ENCODE peak calls at places on chromosomes 2 and 18, in nine cellular contexts. L is stimulated activated CD8-positive, alpha-beta memory T cell treated with anti-CD3 and anti-CD28 coated beads, Interleukin-4, amount 100 ng/mL, for 48 hours; B is RPMI7951; A is nucleus accumbens; F is effector memory CD8-positive, alpha-beta T cell; J is body of pancreas; M is NB4; I is neural progenitor cell; T is activated naive CD8-positive, alpha-beta T cell treated with anti-CD3 and anti-CD28 coated beads for 36 hours. K is an unnamed sample.

GRCh38 chr2:205959528-205959927 is 126.4 kb downstream of the INO80D start:
- DNase-seq in M (no peak), A (no peak), J (no peak), T (no peak), I (no peak), F (no peak), B (no peak), L (no peak), K (no peak)

GRCh38 chr2:20106746-20107145 is 55.3 kb upstream of the LAPTM4A start:
- DNase-seq in I (peak; percentile 83), T (peak; percentile 57), M (no peak), B (peak; percentile 63), J (peak; percentile 61), F (no peak), L (peak; percentile 61), A (no peak), K (peak; percentile 56)

GRCh38 chr2:154875999-154876398 is 177.5 kb downstream of the KCNJ3 start:
- DNase-seq in L (no peak), T (no peak), J (no peak), A (no peak), B (no peak), M (no peak), F (no peak), I (no peak), K (no peak)

GRCh38 chr2:120683701-120684100 is 52.0 kb upstream of the GLI2 start:
- DNase-seq in A (no peak), F (no peak), M (no peak), B (no peak), T (no peak), I (no peak), J (no peak), L (no peak), K (no peak)

GRCh38 chr2:190819835-190820234 is 60.8 kb upstream of the GLS start:
- DNase-seq in L (no peak), A (no peak), F (no peak), J (no peak), M (no peak), I (no peak), T (no peak), B (peak; percentile 69), K (no peak)

GRCh38 chr2:28408764-28409599 is 16.3 kb downstream of the FOSL2 start:
- DNase-seq in I (no peak), F (peak; percentile 77), L (peak; percentile 84), T (peak; percentile 79), M (peak; percentile 44), B (peak; percentile 100), A (no peak), J (no peak), K (peak; percentile 61)

GRCh38 chr2:174846941-174847938 is 83.0 kb upstream of the CHRNA1 start:
- DNase-seq in J (no peak), A (no peak), B (peak; percentile 93), T (no peak), I (peak; percentile 74), M (peak; percentile 22), F (no peak), L (no peak), K (no peak)

GRCh38 chr2:33373986-33374385 is 102.5 kb upstream of the RASGRP3 start:
- DNase-seq in T (no peak), J (no peak), A (no peak), M (no peak), B (peak; percentile 70), I (no peak), L (no peak), F (no peak), K (no peak)

GRCh38 chr2:60100034-60100433 is 453.4 kb downstream of the BCL11A start:
- DNase-seq in B (no peak), T (no peak), F (no peak), M (peak; percentile 99), J (no peak), A (no peak), L (no peak), I (no peak), K (no peak)

GRCh38 chr2:219020604-219021365 is 20.5 kb downstream of the CFAP65 start:
- DNase-seq in B (peak; percentile 34), T (no peak), I (no peak), L (no peak), M (no peak), A (no peak), F (no peak), J (no peak), K (no peak)

GRCh38 chr2:138922973-138923563 is 142.9 kb upstream of the NXPH2 start:
- DNase-seq in I (peak; percentile 26), B (peak; percentile 24), A (no peak), M (peak; percentile 36), F (no peak), L (no peak), J (no peak), T (no peak), K (no peak)

GRCh38 chr2:44578401-44579135 is 216.8 kb downstream of the CAMKMT start:
- DNase-seq in F (no peak), L (no peak), I (no peak), J (no peak), B (peak; percentile 71), M (peak; percentile 93), T (no peak), A (no peak), K (no peak)

GRCh38 chr2:157596992-157597681 is 31.5 kb downstream of the ACVR1C start:
- DNase-seq in B (peak; percentile 2), F (peak; percentile 31), A (peak; percentile 18), I (peak; percentile 78), T (peak; percentile 61), M (peak; percentile 31), J (peak; percentile 57), L (peak; percentile 69), K (no peak)

GRCh38 chr2:212548459-212548815 is 9.8 kb upstream of the ERBB4 start:
- DNase-seq in I (peak; percentile 50), T (no peak), A (no peak), L (no peak), J (no peak), M (no peak), F (no peak), B (peak; percentile 25), K (no peak)

GRCh38 chr2:26978061-26978596 is 7.7 kb downstream of the MAPRE3 start:
- DNase-seq in L (no peak), M (no peak), A (no peak), B (peak; percentile 41), I (no peak), J (peak; percentile 85), F (no peak), T (no peak), K (peak; percentile 82)

GRCh38 chr2:60091311-60091710 is 462.1 kb downstream of the BCL11A start:
- DNase-seq in F (no peak), J (no peak), T (no peak), M (peak; percentile 29), B (no peak), I (no peak), L (no peak), A (no peak), K (no peak)

GRCh38 chr2:137123241-137123640 is 357.9 kb downstream of the THSD7B start:
- DNase-seq in L (no peak), J (no peak), T (no peak), F (no peak), B (peak; percentile 53), M (no peak), A (no peak), I (no peak), K (no peak)

GRCh38 chr18:8478166-8478967 is 130.9 kb upstream of the RAB12 start:
- DNase-seq in B (peak; percentile 40), A (no peak), T (peak; percentile 58), F (peak; percentile 44), M (peak; percentile 44), J (peak; percentile 57), I (peak; percentile 82), L (peak; percentile 84), K (peak; percentile 57)

GRCh38 chr18:44855681-44856080 is 175.0 kb downstream of the SETBP1 start:
- DNase-seq in A (no peak), M (no peak), J (no peak), I (no peak), B (no peak), T (no peak), F (no peak), L (no peak), K (no peak)

GRCh38 chr2:116413659-116414058 is 1400.8 kb upstream of the DDX18 start:
- DNase-seq in F (no peak), L (no peak), J (no peak), T (no peak), M (no peak), B (no peak), I (no peak), A (no peak), K (no peak)

GRCh38 chr2:219459460-219460311 is 25.0 kb downstream of the SPEG start:
- DNase-seq in T (peak; percentile 41), L (peak; percentile 71), I (peak; percentile 82), F (peak; percentile 35), B (peak; percentile 78), M (peak; percentile 77), A (no peak), J (peak; percentile 67), K (peak; percentile 53)

GRCh38 chr18:63515279-63515678 is 26.9 kb upstream of the SERPINB12 start:
- DNase-seq in M (peak; percentile 6), J (no peak), F (no peak), T (no peak), B (no peak), A (no peak), I (peak; percentile 28), L (no peak), K (no peak)

GRCh38 chr2:38892819-38893218 is 3.1 kb downstream of the ARHGEF33 start:
- DNase-seq in T (no peak), L (no peak), J (no peak), M (no peak), I (no peak), F (no peak), A (no peak), B (no peak), K (no peak)

GRCh38 chr2:232588680-232589585 is 38.4 kb downstream of the EIF4E2 start:
- DNase-seq in I (no peak), M (no peak), T (no peak), F (no peak), B (peak; percentile 71), A (no peak), L (no peak), J (peak; percentile 81), K (peak; percentile 71)

GRCh38 chr18:70827632-70828031 is 538.8 kb downstream of the SOCS6 start:
- DNase-seq in J (no peak), F (no peak), L (no peak), B (no peak), I (no peak), T (no peak), A (no peak), M (no peak), K (no peak)

GRCh38 chr2:171531291-171531690 is 9.0 kb downstream of the CYBRD1 start:
- DNase-seq in F (no peak), B (peak; percentile 79), I (no peak), A (no peak), L (no peak), J (no peak), M (peak; percentile 76), T (no peak), K (no peak)

GRCh38 chr2:187525164-187525900 is 28.9 kb downstream of the TFPI start:
- DNase-seq in A (no peak), B (no peak), F (no peak), L (no peak), I (no peak), J (no peak), M (no peak), T (no peak), K (no peak)

K was measured in transverse colon.